ENCODE peak calls at places on chromosomes 1 and 21, in ten cellular contexts. E, K, J, C, O, A, H, R, G and Q are unnamed samples.

GRCh38 chr1:1079408-1080121 is 5.5 kb upstream of the RNF223 start:
- DNase-seq in C (peak; percentile 80), J (no peak), E (peak; percentile 35), K (no peak), R (peak; percentile 50), H (peak; percentile 37), A (peak; percentile 84), O (peak; percentile 35), G (peak; percentile 60), Q (peak; percentile 94)

GRCh38 chr1:39484564-39484963 is 6.9 kb upstream of the BMP8A start:
- DNase-seq in G (no peak), H (no peak), E (no peak), O (no peak), C (no peak), R (no peak), A (no peak), J (no peak), K (no peak), Q (peak; percentile 45)

GRCh38 chr1:199160521-199161318 is 521.9 kb downstream of the PTPRC start:
- DNase-seq in O (no peak), E (no peak), A (no peak), G (no peak), J (no peak), H (no peak), K (no peak), C (no peak), R (no peak), Q (no peak)

GRCh38 chr1:39332291-39332690 is 127.8 kb downstream of the MACF1 start:
- DNase-seq in O (no peak), R (no peak), A (no peak), K (no peak), G (no peak), C (no peak), E (no peak), J (no peak), H (no peak), Q (no peak)

GRCh38 chr1:31618916-31619846 is 1.7 kb downstream of the HCRTR1 start:
- DNase-seq in H (no peak), G (no peak), R (no peak), J (no peak), E (no peak), K (no peak), A (no peak), O (no peak), C (no peak), Q (no peak)

GRCh38 chr1:183600136-183600535 is 9.9 kb upstream of the NCF2 start:
- DNase-seq in O (no peak), C (no peak), A (peak; percentile 58), J (no peak), H (no peak), G (peak; percentile 61), R (no peak), E (no peak), K (no peak), Q (no peak)

GRCh38 chr1:244248426-244248825 is 197.3 kb downstream of the ZBTB18 start:
- DNase-seq in G (no peak), K (no peak), R (no peak), O (no peak), H (no peak), C (no peak), E (no peak), J (no peak), A (no peak), Q (no peak)

GRCh38 chr1:235624751-235625192 is 24.8 kb downstream of the GNG4 start:
- DNase-seq in H (no peak), O (no peak), K (no peak), E (no peak), A (no peak), C (no peak), J (no peak), G (no peak), R (no peak), Q (no peak)

GRCh38 chr1:200905411-200906052 is 10.8 kb downstream of the INAVA start:
- DNase-seq in J (no peak), C (no peak), E (no peak), K (no peak), G (no peak), R (peak; percentile 87), A (no peak), O (no peak), H (peak; percentile 18), Q (no peak)

GRCh38 chr21:45986316-45987051 is 4.9 kb downstream of the COL6A1 start:
- DNase-seq in H (no peak), J (no peak), A (no peak), C (no peak), O (no peak), G (no peak), E (peak; percentile 14), K (no peak), R (no peak), Q (no peak)

GRCh38 chr1:117122297-117123025 is 912 bp upstream of the TRIM45 start:
- DNase-seq in C (peak; percentile 63), G (no peak), K (no peak), R (no peak), A (no peak), E (no peak), O (no peak), H (no peak), J (no peak), Q (no peak)

GRCh38 chr1:180675586-180675985 is 43.8 kb downstream of the XPR1 start:
- DNase-seq in C (no peak), R (no peak), O (no peak), G (no peak), J (no peak), A (no peak), H (no peak), K (no peak), E (no peak), Q (no peak)

GRCh38 chr1:244460195-244460594 is 878 bp upstream of the CATSPERE start:
- DNase-seq in J (no peak), E (no peak), R (no peak), A (no peak), K (no peak), O (no peak), C (no peak), G (no peak), H (no peak), Q (peak; percentile 4)

GRCh38 chr1:119791377-119791776 is 19.9 kb downstream of the REG4 start:
- DNase-seq in E (no peak), C (no peak), H (no peak), O (no peak), R (no peak), G (no peak), K (no peak), A (no peak), J (no peak), Q (no peak)

GRCh38 chr1:181806791-181807190 is 254.7 kb downstream of the ZNF648 start:
- DNase-seq in H (no peak), C (peak; percentile 27), G (no peak), O (no peak), J (no peak), K (no peak), E (no peak), R (no peak), A (no peak), Q (no peak)
- H3K27ac ChIP-seq in H (no peak overlapping the region), C (no peak overlapping the region), G (no peak overlapping the region), O (no peak overlapping the region), J (no peak overlapping the region), K (no peak overlapping the region), E (no peak overlapping the region), R (no peak overlapping the region), A (no peak overlapping the region), Q (no peak overlapping the region)

GRCh38 chr21:44800971-44801467 is 601 bp downstream of the UBE2G2 start:
- DNase-seq in A (no peak), E (no peak), G (no peak), R (peak; percentile 53), H (peak; percentile 53), J (peak; percentile 68), O (no peak), C (peak; percentile 60), K (no peak), Q (no peak)

GRCh38 chr21:44803651-44804050 is 2.0 kb upstream of the UBE2G2 start:
- DNase-seq in G (no peak), J (no peak), R (no peak), A (no peak), C (no peak), K (no peak), O (no peak), E (no peak), H (no peak), Q (no peak)

GRCh38 chr21:44801468-44802395 is at the start of gene UBE2G2:
- DNase-seq in A (peak; percentile 80), R (peak; percentile 81), H (peak; percentile 87), J (peak; percentile 86), O (peak; percentile 90), K (no peak), E (peak; percentile 82), G (no peak), C (peak; percentile 88), Q (peak; percentile 75)

GRCh38 chr21:44804762-44805161 is 3.1 kb upstream of the UBE2G2 start:
- DNase-seq in O (no peak), H (no peak), E (no peak), R (no peak), C (no peak), J (no peak), G (no peak), A (no peak), K (no peak), Q (no peak)

GRCh38 chr21:44802396-44803153 is 955 bp upstream of the UBE2G2 start:
- DNase-seq in A (no peak), E (no peak), C (peak; percentile 72), J (peak; percentile 20), G (no peak), O (no peak), K (no peak), H (no peak), R (no peak), Q (no peak)
- H3K27ac ChIP-seq in A (no peak overlapping the region), E (peak overlapping the region; percentile 85), C (no peak overlapping the region), J (peak overlapping the region; percentile 64), G (no peak overlapping the region), O (peak overlapping the region; percentile 66), K (no peak overlapping the region), H (peak overlapping the region; percentile 55), R (peak overlapping the region; percentile 57), Q (peak overlapping the region; percentile 58)

GRCh38 chr1:196180847-196181593 is 427.2 kb downstream of the KCNT2 start:
- DNase-seq in E (no peak), C (no peak), K (no peak), G (peak; percentile 69), O (no peak), A (no peak), R (no peak), H (no peak), J (no peak), Q (no peak)
- H3K27ac ChIP-seq in E (no peak overlapping the region), C (no peak overlapping the region), K (no peak overlapping the region), G (peak overlapping the region; percentile 25), O (no peak overlapping the region), A (no peak overlapping the region), R (no peak overlapping the region), H (no peak overlapping the region), J (no peak overlapping the region), Q (no peak overlapping the region)

GRCh38 chr1:167617950-167618269 is 12.1 kb upstream of the RCSD1 start:
- DNase-seq in H (no peak), C (no peak), R (no peak), E (no peak), K (no peak), O (no peak), J (no peak), A (no peak), G (no peak), Q (no peak)
- H3K27ac ChIP-seq in H (no peak overlapping the region), C (no peak overlapping the region), R (no peak overlapping the region), E (peak overlapping the region; percentile 81), K (no peak overlapping the region), O (peak overlapping the region; percentile 24), J (peak overlapping the region; percentile 96), A (peak overlapping the region; percentile 48), G (no peak overlapping the region), Q (peak overlapping the region; percentile 19)

GRCh38 chr1:101567582-101568189 is 330.9 kb downstream of the S1PR1 start:
- DNase-seq in G (no peak), R (peak; percentile 41), O (peak; percentile 46), K (no peak), A (no peak), E (peak; percentile 15), J (peak; percentile 53), C (peak; percentile 58), H (peak; percentile 41), Q (peak; percentile 25)
- H3K27ac ChIP-seq in G (no peak overlapping the region), R (no peak overlapping the region), O (no peak overlapping the region), K (no peak overlapping the region), A (no peak overlapping the region), E (no peak overlapping the region), J (no peak overlapping the region), C (no peak overlapping the region), H (no peak overlapping the region), Q (no peak overlapping the region)